ENCODE peak calls at places on chromosomes 12 and 14, in six cellular contexts. G is K562, T is H1, C is SK-N-SH, E is HepG2, J is GM12878. P is an unnamed sample.

GRCh38 chr14:39113685-39114072 is 444 bp upstream of the GEMIN2 start:
- DNase-seq in T (no peak), E (no peak), J (no peak), C (no peak), G (no peak), P (no peak)

GRCh38 chr14:69643430-69644200 is 32.2 kb downstream of the SUSD6 start:
- DNase-seq in G (no peak), C (no peak), T (no peak), E (peak), J (no peak), P (no peak)

GRCh38 chr12:12560587-12561304 is 1.9 kb downstream of the DUSP16 start:
- DNase-seq in T (no peak), E (peak), J (peak), G (peak), C (peak), P (peak)

GRCh38 chr12:30691122-30691879 is 4.4 kb downstream of the IPO8 start:
- DNase-seq in E (peak), C (peak), G (no peak), T (no peak), J (no peak), P (no peak)

GRCh38 chr12:24901975-24902461 is 46.9 kb downstream of the BCAT1 start:
- DNase-seq in G (no peak), E (no peak), T (peak), J (no peak), C (no peak), P (no peak)

GRCh38 chr12:26524862-26525465 is 308.0 kb downstream of the ITPR2 start:
- DNase-seq in T (peak), J (no peak), G (peak), C (no peak), E (no peak), P (no peak)

GRCh38 chr14:93430889-93431670 is at the start of gene UNC79:
- DNase-seq in T (peak), C (peak), J (no peak), E (no peak), G (no peak), P (no peak)

GRCh38 chr12:5581616-5582367 is 149.9 kb downstream of the NTF3 start:
- DNase-seq in C (no peak), E (no peak), J (no peak), T (no peak), G (no peak), P (no peak)

GRCh38 chr14:24978862-24979724 is 70.9 kb downstream of the STXBP6 start:
- DNase-seq in J (peak), E (peak), G (no peak), T (no peak), C (no peak), P (no peak)

GRCh38 chr14:94548999-94549985 is 11.9 kb upstream of the SERPINA4 start:
- DNase-seq in G (peak), J (no peak), E (peak), C (peak), T (peak), P (peak)

GRCh38 chr12:19683178-19683927 is 244.1 kb downstream of the AEBP2 start:
- DNase-seq in E (peak), G (no peak), T (no peak), C (no peak), J (no peak), P (no peak)

DNA sequence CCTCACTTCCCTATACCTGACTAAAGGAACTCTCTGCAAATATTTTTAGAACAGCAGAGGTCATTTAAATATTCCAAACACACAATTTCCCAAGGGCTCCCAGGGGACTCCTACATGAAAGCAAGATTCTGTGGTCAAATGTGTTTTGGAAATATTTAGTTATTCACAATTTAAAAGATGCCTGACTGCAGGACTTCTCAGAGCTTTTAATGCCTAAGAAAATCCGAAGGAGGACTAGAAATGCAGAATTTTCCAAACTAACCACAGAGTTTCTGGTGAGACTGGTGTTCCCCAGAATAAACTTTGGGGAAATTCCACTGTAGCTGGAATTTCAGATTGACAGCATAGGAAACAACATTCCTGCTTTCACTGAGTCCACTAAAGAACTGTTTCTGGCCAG is 84.8 kb upstream of the MAP1LC3B2 start:
- DNase-seq in J (no peak), E (no peak), T (no peak), G (no peak), C (no peak), P (no peak)
- TF ChIP-seq GABPA in J (no peak), E (no peak), T (no peak), G (no peak), C (no peak), P (no peak)

DNA sequence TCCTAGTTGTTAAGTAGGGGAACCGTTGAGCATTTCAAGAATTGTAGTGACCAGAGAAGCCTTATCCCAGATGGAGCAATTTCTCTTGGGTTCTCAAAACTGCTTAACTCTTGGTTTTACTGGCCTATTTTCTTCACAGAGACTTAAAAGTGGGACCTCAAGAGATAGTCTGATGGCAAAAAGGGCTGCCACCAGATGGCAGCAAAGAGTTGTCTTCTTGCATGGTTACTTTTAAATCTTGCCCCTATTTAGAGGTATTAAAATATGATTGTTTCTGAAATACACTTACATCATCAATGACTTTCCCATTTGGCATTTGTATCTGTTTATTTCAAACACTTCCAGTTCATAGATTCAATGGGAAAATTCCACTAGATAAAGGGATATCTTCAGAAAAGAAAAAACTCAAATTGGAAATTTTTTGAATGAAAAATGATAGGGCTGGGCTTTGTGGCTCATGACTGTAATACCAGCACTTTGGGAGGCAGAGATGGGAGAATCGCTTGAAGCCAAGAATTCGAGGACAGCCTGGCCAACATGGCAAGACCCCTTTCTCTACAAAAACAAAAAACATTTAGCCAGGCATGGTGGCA is 69.9 kb upstream of the CNTN1 start:
- DNase-seq in T (peak), J (no peak), C (peak), E (peak), G (peak), P (peak)
- TF ChIP-seq GABPA in T (no peak), J (no peak), C (no peak), E (no peak), G (no peak), P (no peak)

GRCh38 chr12:22116376-22116775 is 70.4 kb downstream of the CMAS start:
- DNase-seq in E (no peak), T (no peak), C (no peak), G (no peak), J (no peak), P (no peak)
- TF ChIP-seq GABPA in E (no peak), T (no peak), C (no peak), G (no peak), J (no peak), P (no peak)

GRCh38 chr12:38350342-38351181 is 34.0 kb downstream of the ALG10B start:
- DNase-seq in J (peak), T (no peak), E (no peak), G (no peak), C (no peak), P (no peak)
- TF ChIP-seq GABPA in J (peak), T (no peak), E (no peak), G (no peak), C (no peak), P (no peak)

GRCh38 chr12:52713960-52714886 is 10.9 kb upstream of the KRT77 start:
- DNase-seq in G (peak), J (no peak), C (peak), T (peak), E (no peak), P (no peak)
- TF ChIP-seq GABPA in G (no peak), J (no peak), C (no peak), T (peak), E (no peak), P (no peak)

GRCh38 chr12:115481141-115481540 is 796.4 kb downstream of the MED13L start:
- DNase-seq in J (peak), G (no peak), C (no peak), E (peak), T (no peak), P (no peak)

GRCh38 chr12:115491851-115492250 is 785.6 kb downstream of the MED13L start:
- DNase-seq in G (no peak), T (no peak), E (no peak), C (no peak), J (no peak), P (no peak)

GRCh38 chr12:115489253-115489652 is 788.2 kb downstream of the MED13L start:
- DNase-seq in G (no peak), J (no peak), T (no peak), E (no peak), C (no peak), P (no peak)

GRCh38 chr12:115485503-115485902 is 792.0 kb downstream of the MED13L start:
- DNase-seq in J (no peak), E (no peak), G (no peak), C (no peak), T (no peak), P (no peak)

GRCh38 chr12:115485967-115486366 is 791.5 kb downstream of the MED13L start:
- DNase-seq in C (no peak), E (no peak), G (no peak), T (no peak), J (no peak), P (no peak)
- TF ChIP-seq GABPA in C (no peak), E (no peak), G (no peak), T (no peak), J (no peak), P (no peak)

DNA sequence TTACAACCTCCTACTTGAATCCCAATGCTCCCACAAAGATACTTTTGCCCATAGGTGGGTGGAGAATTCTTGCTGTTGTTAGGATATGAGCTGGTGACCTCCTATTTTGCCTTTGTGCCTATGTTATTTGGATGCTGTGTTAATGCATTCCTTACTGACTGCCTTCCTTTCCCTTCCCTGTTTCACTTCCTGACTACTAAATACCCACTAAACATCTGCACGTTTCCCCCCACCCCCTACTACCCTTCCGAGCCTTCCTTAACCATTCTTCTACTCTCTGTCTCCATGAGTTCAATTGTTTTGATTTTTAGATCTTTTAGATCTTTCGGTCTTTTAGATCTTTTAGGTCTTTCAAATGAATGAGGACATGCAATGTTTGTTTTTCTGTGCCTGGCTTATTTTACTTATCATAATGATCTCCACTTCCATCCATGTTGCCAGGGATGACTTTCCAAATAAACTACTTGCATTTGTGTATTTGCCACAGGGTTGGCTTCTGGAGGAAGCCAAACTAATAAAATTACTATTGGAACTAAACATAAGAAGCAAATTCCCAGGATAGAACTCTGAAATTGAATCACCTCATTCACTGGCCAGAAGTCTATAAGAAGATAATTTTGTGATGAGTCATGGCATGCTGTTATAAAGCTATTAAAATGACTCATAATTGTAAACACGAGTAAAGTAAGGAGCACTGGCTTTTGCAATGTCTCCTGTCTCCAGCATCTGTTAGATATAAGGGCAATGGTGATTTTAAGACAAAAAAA is 586.2 kb downstream of the LRFN5 start:
- DNase-seq in C (no peak), E (no peak), T (no peak), J (no peak), G (no peak), P (no peak)
- TF ChIP-seq GABPA in C (no peak), E (no peak), T (no peak), J (no peak), G (no peak), P (no peak)

GRCh38 chr14:64698899-64699298 is 5.3 kb upstream of the PLEKHG3 start:
- DNase-seq in J (no peak), C (no peak), E (no peak), T (no peak), G (no peak), P (peak)
- TF ChIP-seq GABPA in J (no peak), C (no peak), E (no peak), T (no peak), G (no peak), P (no peak)

GRCh38 chr12:89153341-89153740 is 199.0 kb downstream of the DUSP6 start:
- DNase-seq in G (no peak), E (no peak), T (no peak), C (no peak), J (no peak), P (no peak)

GRCh38 chr12:89157413-89157812 is 194.9 kb downstream of the DUSP6 start:
- DNase-seq in T (no peak), G (no peak), J (no peak), E (peak), C (no peak), P (no peak)

GRCh38 chr12:89154743-89155530 is 197.4 kb downstream of the DUSP6 start:
- DNase-seq in G (no peak), J (no peak), T (no peak), C (no peak), E (no peak), P (no peak)

GRCh38 chr12:89156324-89156723 is 196.0 kb downstream of the DUSP6 start:
- DNase-seq in C (no peak), E (no peak), G (no peak), J (no peak), T (no peak), P (no peak)

GRCh38 chr12:89156862-89157262 is 195.4 kb downstream of the DUSP6 start:
- DNase-seq in C (no peak), E (no peak), T (no peak), J (no peak), G (no peak), P (no peak)
- TF ChIP-seq GABPA in C (no peak), E (no peak), T (no peak), J (no peak), G (no peak), P (no peak)

DNA sequence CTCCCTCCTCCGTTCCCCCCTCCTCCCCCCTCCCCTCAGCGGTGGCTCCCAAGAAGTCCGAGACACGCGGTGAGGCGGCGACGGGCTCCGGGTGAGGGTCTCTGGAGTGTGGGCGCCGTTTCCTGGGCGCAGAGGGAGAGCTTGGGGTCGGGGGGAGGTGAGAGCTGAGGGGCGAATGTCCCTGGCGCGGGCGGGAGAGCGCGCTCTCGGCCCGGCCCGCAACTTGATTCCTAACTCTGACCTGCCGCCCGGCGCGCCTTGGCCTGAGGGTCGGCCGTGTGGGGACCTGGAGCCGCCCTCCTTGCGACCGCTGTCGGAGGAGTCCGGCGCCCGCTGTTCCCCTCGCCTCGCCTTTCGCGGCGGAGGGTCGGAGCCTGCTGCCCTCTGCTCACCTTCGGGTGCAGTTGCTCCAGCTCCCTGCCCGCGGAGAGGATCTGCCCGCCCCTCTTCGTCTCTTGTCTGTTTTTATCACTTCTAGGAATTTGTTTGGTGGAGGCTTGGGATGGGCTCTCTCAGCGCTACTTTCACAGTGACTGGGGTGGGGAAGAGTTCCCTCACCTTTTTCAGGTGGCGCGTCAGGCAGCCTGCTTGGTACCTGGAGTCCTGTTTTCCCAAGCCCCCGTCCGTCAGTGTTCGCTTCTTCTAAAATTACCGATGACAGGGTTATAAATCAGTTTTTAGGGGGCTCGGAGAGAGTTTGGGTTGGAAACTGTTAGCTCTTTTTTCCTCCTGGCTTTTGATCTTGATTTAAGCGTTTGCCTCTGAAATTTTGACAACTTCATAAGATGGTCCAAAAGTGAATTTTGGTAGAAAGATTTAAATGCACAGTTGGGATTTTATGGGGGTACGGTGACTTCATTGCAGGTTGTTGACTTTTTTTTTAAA is 495 bp downstream of the ADIPOR2 start:
- DNase-seq in G (no peak), E (peak), J (no peak), T (peak), C (no peak), P (no peak)
- TF ChIP-seq GABPA in G (no peak), E (no peak), J (no peak), T (no peak), C (no peak), P (no peak)

P was measured in HL-60.